ENCODE peak calls at places on chromosomes 11 and 22, in five cellular contexts. One of them, this sample, is unnamed.
A peak's percentile ranks its signal among the peaks of the same experiment; 100 is the strongest.

GRCh38 chr22:49796596-49797270 is 30.9 kb downstream of the BRD1 start:
- DNase-seq in H7: no peak
- DNase-seq in fibroblast of mammary gland: no peak
- DNase-seq in astrocyte: no peak
- DNase-seq in right lobe of liver: no peak
- DNase-seq in this sample: no peak

GRCh38 chr22:21718492-21718891 is 17.1 kb downstream of the YPEL1 start:
- DNase-seq in H7: no peak
- DNase-seq in astrocyte: no peak
- DNase-seq in fibroblast of mammary gland: no peak
- DNase-seq in right lobe of liver: no peak
- DNase-seq in this sample: no peak

GRCh38 chr11:72524711-72525110 is 90.4 kb upstream of the CLPB start:
- DNase-seq in H7: no peak
- DNase-seq in right lobe of liver: no peak
- DNase-seq in astrocyte: peak; percentile 54
- DNase-seq in fibroblast of mammary gland: peak; percentile 59
- DNase-seq in this sample: peak; percentile 23

GRCh38 chr22:37282385-37282677 is at the start of gene CYTH4:
- DNase-seq in H7: peak; percentile 27
- DNase-seq in right lobe of liver: peak; percentile 66
- DNase-seq in fibroblast of mammary gland: no peak
- DNase-seq in astrocyte: no peak
- DNase-seq in this sample: no peak

GRCh38 chr11:34627197-34627596 is 6.3 kb downstream of the EHF start:
- DNase-seq in right lobe of liver: no peak
- DNase-seq in astrocyte: no peak
- DNase-seq in fibroblast of mammary gland: no peak
- DNase-seq in H7: no peak
- DNase-seq in this sample: no peak

GRCh38 chr11:65712633-65713076 is 603 bp downstream of the KAT5 start:
- DNase-seq in astrocyte: no peak
- DNase-seq in fibroblast of mammary gland: no peak
- DNase-seq in right lobe of liver: no peak
- DNase-seq in H7: no peak
- DNase-seq in this sample: no peak

GRCh38 chr11:75503531-75504099 is 22.1 kb downstream of the GDPD5 start:
- DNase-seq in right lobe of liver: no peak
- DNase-seq in H7: no peak
- DNase-seq in astrocyte: no peak
- DNase-seq in fibroblast of mammary gland: no peak
- DNase-seq in this sample: no peak

GRCh38 chr11:72720047-72720446 is 32.2 kb downstream of the ARAP1 start:
- DNase-seq in H7: no peak
- DNase-seq in right lobe of liver: no peak
- DNase-seq in astrocyte: no peak
- DNase-seq in fibroblast of mammary gland: no peak
- DNase-seq in this sample: no peak

GRCh38 chr11:130068986-130069683 is 559 bp upstream of the APLP2 start:
- DNase-seq in right lobe of liver: peak; percentile 88
- DNase-seq in H7: peak; percentile 82
- DNase-seq in astrocyte: peak; percentile 73
- DNase-seq in fibroblast of mammary gland: peak; percentile 90
- DNase-seq in this sample: peak; percentile 96

GRCh38 chr11:114110948-114111347 is 51.4 kb downstream of the ZBTB16 start:
- DNase-seq in H7: no peak
- DNase-seq in right lobe of liver: peak; percentile 75
- DNase-seq in astrocyte: no peak
- DNase-seq in fibroblast of mammary gland: peak; percentile 76
- DNase-seq in this sample: peak; percentile 59

GRCh38 chr22:44925465-44926123 is 84.2 kb downstream of the PHF21B start:
- DNase-seq in astrocyte: no peak
- DNase-seq in H7: peak; percentile 57
- DNase-seq in right lobe of liver: no peak
- DNase-seq in fibroblast of mammary gland: no peak
- DNase-seq in this sample: no peak

GRCh38 chr11:113394919-113395318 is 7.3 kb downstream of the ANKK1 start:
- DNase-seq in fibroblast of mammary gland: no peak
- DNase-seq in astrocyte: no peak
- DNase-seq in right lobe of liver: no peak
- DNase-seq in H7: no peak
- DNase-seq in this sample: no peak

GRCh38 chr11:110425751-110426545 is 3.8 kb upstream of the FDX1 start:
- DNase-seq in right lobe of liver: no peak
- DNase-seq in fibroblast of mammary gland: peak; percentile 90
- DNase-seq in H7: no peak
- DNase-seq in astrocyte: peak; percentile 78
- DNase-seq in this sample: peak; percentile 93

GRCh38 chr11:68938816-68939582 is 35.3 kb downstream of the IGHMBP2 start:
- DNase-seq in right lobe of liver: no peak
- DNase-seq in astrocyte: no peak
- DNase-seq in H7: peak; percentile 48
- DNase-seq in fibroblast of mammary gland: no peak
- DNase-seq in this sample: no peak

GRCh38 chr11:81253226-81253625 is 1480.4 kb downstream of the FAM181B start:
- DNase-seq in fibroblast of mammary gland: peak; percentile 1
- DNase-seq in astrocyte: no peak
- DNase-seq in H7: no peak
- DNase-seq in right lobe of liver: no peak
- DNase-seq in this sample: no peak

GRCh38 chr22:48245119-48245485 is 1482.7 kb downstream of the TBC1D22A start:
- DNase-seq in fibroblast of mammary gland: no peak
- DNase-seq in astrocyte: no peak
- DNase-seq in H7: no peak
- DNase-seq in right lobe of liver: no peak
- DNase-seq in this sample: no peak

GRCh38 chr11:2929880-2930704 is 872 bp upstream of the PHLDA2 start:
- DNase-seq in astrocyte: no peak
- DNase-seq in fibroblast of mammary gland: peak; percentile 62
- DNase-seq in right lobe of liver: no peak
- DNase-seq in H7: peak; percentile 92
- DNase-seq in this sample: peak; percentile 59

GRCh38 chr11:9530901-9531625 is 42.4 kb upstream of the WEE1 start:
- DNase-seq in astrocyte: no peak
- DNase-seq in fibroblast of mammary gland: no peak
- DNase-seq in right lobe of liver: no peak
- DNase-seq in H7: peak; percentile 46
- DNase-seq in this sample: no peak
- H3K4me3 ChIP-seq in astrocyte: no peak overlapping the region
- H3K4me3 ChIP-seq in fibroblast of mammary gland: no peak overlapping the region
- H3K4me3 ChIP-seq in right lobe of liver: no peak overlapping the region
- H3K4me3 ChIP-seq in H7: no peak overlapping the region
- H3K4me3 ChIP-seq in this sample: no peak overlapping the region

DNA sequence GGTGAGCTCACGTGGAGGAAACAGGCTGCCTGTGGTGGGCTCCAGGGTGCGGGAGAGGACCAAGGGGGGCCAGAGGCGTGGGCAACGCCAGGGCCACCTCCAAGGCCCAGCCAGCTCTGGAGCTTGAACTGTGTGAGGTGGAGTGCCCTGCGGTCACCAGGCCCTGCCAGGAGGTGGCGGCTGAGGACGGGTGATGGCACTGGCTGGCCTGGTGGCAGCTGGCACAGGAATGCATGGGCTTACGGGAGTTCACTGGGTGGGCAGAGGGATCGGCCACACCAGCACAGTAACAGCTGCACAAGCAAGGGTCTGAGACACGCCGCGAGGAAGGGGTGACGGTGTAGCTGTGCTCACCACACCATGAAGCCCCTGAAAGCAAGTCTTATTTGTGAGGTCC is 15.8 kb downstream of the TOLLIP start:
- DNase-seq in astrocyte: no peak
- DNase-seq in H7: no peak
- DNase-seq in fibroblast of mammary gland: no peak
- DNase-seq in right lobe of liver: peak; percentile 74
- DNase-seq in this sample: peak; percentile 25
- H3K4me3 ChIP-seq in astrocyte: no peak overlapping the region
- H3K4me3 ChIP-seq in H7: no peak overlapping the region
- H3K4me3 ChIP-seq in fibroblast of mammary gland: no peak overlapping the region
- H3K4me3 ChIP-seq in right lobe of liver: no peak overlapping the region
- H3K4me3 ChIP-seq in this sample: no peak overlapping the region

GRCh38 chr22:24247564-24248344 is 2.9 kb upstream of the GGT5 start:
- DNase-seq in H7: peak; percentile 98
- DNase-seq in right lobe of liver: peak; percentile 78
- DNase-seq in astrocyte: peak; percentile 90
- DNase-seq in fibroblast of mammary gland: peak; percentile 99
- DNase-seq in this sample: peak; percentile 97
- H3K4me3 ChIP-seq in H7: no peak overlapping the region
- H3K4me3 ChIP-seq in right lobe of liver: no peak overlapping the region
- H3K4me3 ChIP-seq in astrocyte: no peak overlapping the region
- H3K4me3 ChIP-seq in fibroblast of mammary gland: peak overlapping the region; percentile 37
- H3K4me3 ChIP-seq in this sample: no peak overlapping the region

GRCh38 chr11:119117004-119117706 is 4.2 kb upstream of the HINFP start:
- DNase-seq in right lobe of liver: no peak
- DNase-seq in H7: no peak
- DNase-seq in fibroblast of mammary gland: no peak
- DNase-seq in astrocyte: no peak
- DNase-seq in this sample: no peak

GRCh38 chr11:119121811-119122124 is 388 bp downstream of the HINFP start:
- DNase-seq in fibroblast of mammary gland: no peak
- DNase-seq in astrocyte: no peak
- DNase-seq in right lobe of liver: no peak
- DNase-seq in H7: no peak
- DNase-seq in this sample: no peak

GRCh38 chr11:119121008-119121810 is at the start of gene HINFP:
- DNase-seq in H7: peak; percentile 99
- DNase-seq in fibroblast of mammary gland: peak; percentile 98
- DNase-seq in astrocyte: peak; percentile 97
- DNase-seq in right lobe of liver: peak; percentile 100
- DNase-seq in this sample: peak; percentile 99

GRCh38 chr11:119118227-119118626 is 3.2 kb upstream of the HINFP start:
- DNase-seq in H7: no peak
- DNase-seq in right lobe of liver: no peak
- DNase-seq in fibroblast of mammary gland: no peak
- DNase-seq in astrocyte: no peak
- DNase-seq in this sample: no peak

GRCh38 chr11:119120639-119121007 is 757 bp upstream of the HINFP start:
- DNase-seq in right lobe of liver: no peak
- DNase-seq in astrocyte: peak; percentile 75
- DNase-seq in H7: peak; percentile 49
- DNase-seq in fibroblast of mammary gland: peak; percentile 60
- DNase-seq in this sample: peak; percentile 53
- H3K4me3 ChIP-seq in right lobe of liver: peak overlapping the region; percentile 90
- H3K4me3 ChIP-seq in astrocyte: peak overlapping the region; percentile 61
- H3K4me3 ChIP-seq in H7: peak overlapping the region; percentile 56
- H3K4me3 ChIP-seq in fibroblast of mammary gland: peak overlapping the region; percentile 54
- H3K4me3 ChIP-seq in this sample: peak overlapping the region; percentile 59

This sample was measured in foreskin fibroblast.